ENCODE peak calls at places on chromosomes 1 and 21, in eight cellular contexts. One of them, this sample, is unnamed.

GRCh38 chr1:154866995-154867795 is 2.9 kb downstream of the KCNN3 start:
- DNase-seq in psoas muscle: peak; percentile 67
- DNase-seq in K562: no peak
- DNase-seq in esophagus squamous epithelium: no peak
- DNase-seq in aorta: peak; percentile 85
- DNase-seq in A549: peak; percentile 44
- DNase-seq in naive thymus-derived CD4-positive, alpha-beta T cell: no peak
- DNase-seq in body of pancreas: no peak
- DNase-seq in this sample: no peak

GRCh38 chr1:40317394-40318074 is 448 bp upstream of the COL9A2 start:
- DNase-seq in K562: no peak
- DNase-seq in naive thymus-derived CD4-positive, alpha-beta T cell: no peak
- DNase-seq in body of pancreas: no peak
- DNase-seq in esophagus squamous epithelium: no peak
- DNase-seq in A549: no peak
- DNase-seq in psoas muscle: no peak
- DNase-seq in aorta: no peak
- DNase-seq in this sample: no peak

GRCh38 chr1:185850366-185850765 is 116.2 kb downstream of the HMCN1 start:
- DNase-seq in naive thymus-derived CD4-positive, alpha-beta T cell: no peak
- DNase-seq in psoas muscle: no peak
- DNase-seq in esophagus squamous epithelium: no peak
- DNase-seq in A549: no peak
- DNase-seq in body of pancreas: no peak
- DNase-seq in aorta: no peak
- DNase-seq in K562: no peak
- DNase-seq in this sample: no peak

GRCh38 chr1:150149490-150150453 is at the start of gene PLEKHO1:
- DNase-seq in psoas muscle: peak; percentile 90
- DNase-seq in body of pancreas: peak; percentile 75
- DNase-seq in naive thymus-derived CD4-positive, alpha-beta T cell: peak; percentile 62
- DNase-seq in esophagus squamous epithelium: no peak
- DNase-seq in K562: peak; percentile 87
- DNase-seq in aorta: peak; percentile 96
- DNase-seq in A549: peak; percentile 63
- DNase-seq in this sample: peak; percentile 90

GRCh38 chr21:41564871-41565281 is 56.9 kb upstream of the TMPRSS2 start:
- DNase-seq in psoas muscle: no peak
- DNase-seq in naive thymus-derived CD4-positive, alpha-beta T cell: no peak
- DNase-seq in aorta: no peak
- DNase-seq in esophagus squamous epithelium: no peak
- DNase-seq in K562: no peak
- DNase-seq in body of pancreas: peak; percentile 65
- DNase-seq in A549: no peak
- DNase-seq in this sample: no peak

GRCh38 chr1:158124034-158124433 is 56.7 kb upstream of the CD1D start:
- DNase-seq in esophagus squamous epithelium: no peak
- DNase-seq in K562: no peak
- DNase-seq in psoas muscle: no peak
- DNase-seq in A549: no peak
- DNase-seq in aorta: no peak
- DNase-seq in naive thymus-derived CD4-positive, alpha-beta T cell: no peak
- DNase-seq in body of pancreas: peak; percentile 89
- DNase-seq in this sample: no peak

GRCh38 chr1:32186077-32186476 is 6.6 kb downstream of the TXLNA start:
- DNase-seq in body of pancreas: no peak
- DNase-seq in esophagus squamous epithelium: no peak
- DNase-seq in A549: no peak
- DNase-seq in psoas muscle: no peak
- DNase-seq in K562: no peak
- DNase-seq in aorta: no peak
- DNase-seq in naive thymus-derived CD4-positive, alpha-beta T cell: no peak
- DNase-seq in this sample: no peak

GRCh38 chr1:195082183-195082582 is 1526.1 kb downstream of the KCNT2 start:
- DNase-seq in psoas muscle: no peak
- DNase-seq in aorta: no peak
- DNase-seq in esophagus squamous epithelium: no peak
- DNase-seq in body of pancreas: no peak
- DNase-seq in A549: no peak
- DNase-seq in K562: no peak
- DNase-seq in naive thymus-derived CD4-positive, alpha-beta T cell: no peak
- DNase-seq in this sample: no peak

GRCh38 chr1:94713472-94714141 is 106.5 kb upstream of the SLC44A3 start:
- DNase-seq in aorta: peak; percentile 80
- DNase-seq in K562: no peak
- DNase-seq in body of pancreas: peak; percentile 79
- DNase-seq in naive thymus-derived CD4-positive, alpha-beta T cell: no peak
- DNase-seq in psoas muscle: peak; percentile 92
- DNase-seq in A549: peak; percentile 41
- DNase-seq in esophagus squamous epithelium: peak; percentile 26
- DNase-seq in this sample: peak; percentile 62

GRCh38 chr1:116262995-116263385 is 110.1 kb upstream of the ATP1A1 start:
- DNase-seq in A549: no peak
- DNase-seq in esophagus squamous epithelium: no peak
- DNase-seq in body of pancreas: no peak
- DNase-seq in aorta: no peak
- DNase-seq in naive thymus-derived CD4-positive, alpha-beta T cell: no peak
- DNase-seq in K562: no peak
- DNase-seq in psoas muscle: no peak
- DNase-seq in this sample: no peak

GRCh38 chr1:50318428-50318827 is 104.8 kb downstream of the DMRTA2 start:
- DNase-seq in aorta: no peak
- DNase-seq in body of pancreas: no peak
- DNase-seq in psoas muscle: no peak
- DNase-seq in esophagus squamous epithelium: no peak
- DNase-seq in K562: no peak
- DNase-seq in naive thymus-derived CD4-positive, alpha-beta T cell: no peak
- DNase-seq in A549: no peak
- DNase-seq in this sample: no peak

GRCh38 chr1:87061742-87062156 is 147.3 kb downstream of the HS2ST1 start:
- DNase-seq in esophagus squamous epithelium: no peak
- DNase-seq in K562: no peak
- DNase-seq in naive thymus-derived CD4-positive, alpha-beta T cell: no peak
- DNase-seq in body of pancreas: no peak
- DNase-seq in A549: no peak
- DNase-seq in psoas muscle: no peak
- DNase-seq in aorta: no peak
- DNase-seq in this sample: no peak

GRCh38 chr1:114472408-114472807 is 38.6 kb downstream of the TRIM33 start:
- DNase-seq in psoas muscle: no peak
- DNase-seq in naive thymus-derived CD4-positive, alpha-beta T cell: no peak
- DNase-seq in body of pancreas: no peak
- DNase-seq in K562: no peak
- DNase-seq in esophagus squamous epithelium: no peak
- DNase-seq in A549: no peak
- DNase-seq in aorta: no peak
- DNase-seq in this sample: no peak

GRCh38 chr1:71986181-71986580 is 296.2 kb downstream of the NEGR1 start:
- DNase-seq in K562: no peak
- DNase-seq in body of pancreas: no peak
- DNase-seq in aorta: no peak
- DNase-seq in psoas muscle: no peak
- DNase-seq in naive thymus-derived CD4-positive, alpha-beta T cell: no peak
- DNase-seq in esophagus squamous epithelium: no peak
- DNase-seq in A549: no peak
- DNase-seq in this sample: no peak

GRCh38 chr1:228417471-228418203 is 976 bp upstream of the TRIM17 start:
- DNase-seq in K562: no peak
- DNase-seq in aorta: peak; percentile 36
- DNase-seq in esophagus squamous epithelium: no peak
- DNase-seq in A549: no peak
- DNase-seq in psoas muscle: no peak
- DNase-seq in body of pancreas: no peak
- DNase-seq in naive thymus-derived CD4-positive, alpha-beta T cell: no peak
- DNase-seq in this sample: no peak

GRCh38 chr1:235631816-235632215 is 17.8 kb downstream of the GNG4 start:
- DNase-seq in naive thymus-derived CD4-positive, alpha-beta T cell: no peak
- DNase-seq in A549: no peak
- DNase-seq in psoas muscle: no peak
- DNase-seq in esophagus squamous epithelium: no peak
- DNase-seq in K562: no peak
- DNase-seq in aorta: peak; percentile 49
- DNase-seq in body of pancreas: no peak
- DNase-seq in this sample: no peak

GRCh38 chr1:2946999-2947650 is 74.1 kb upstream of the ACTRT2 start:
- DNase-seq in K562: no peak
- DNase-seq in A549: no peak
- DNase-seq in psoas muscle: no peak
- DNase-seq in esophagus squamous epithelium: no peak
- DNase-seq in naive thymus-derived CD4-positive, alpha-beta T cell: no peak
- DNase-seq in aorta: peak; percentile 62
- DNase-seq in body of pancreas: no peak
- DNase-seq in this sample: no peak

GRCh38 chr1:117001254-117001927 is at the start of gene CD101:
- DNase-seq in A549: no peak
- DNase-seq in psoas muscle: no peak
- DNase-seq in aorta: no peak
- DNase-seq in body of pancreas: no peak
- DNase-seq in K562: no peak
- DNase-seq in naive thymus-derived CD4-positive, alpha-beta T cell: peak; percentile 30
- DNase-seq in esophagus squamous epithelium: no peak
- DNase-seq in this sample: no peak

GRCh38 chr1:25695991-25696330 is 79.4 kb downstream of the MAN1C1 start:
- DNase-seq in K562: no peak
- DNase-seq in body of pancreas: peak; percentile 30
- DNase-seq in aorta: no peak
- DNase-seq in naive thymus-derived CD4-positive, alpha-beta T cell: no peak
- DNase-seq in psoas muscle: peak; percentile 55
- DNase-seq in A549: peak; percentile 33
- DNase-seq in esophagus squamous epithelium: no peak
- DNase-seq in this sample: no peak

GRCh38 chr1:18134324-18135046 is 26.9 kb downstream of the IGSF21 start:
- DNase-seq in aorta: no peak
- DNase-seq in body of pancreas: no peak
- DNase-seq in A549: no peak
- DNase-seq in esophagus squamous epithelium: no peak
- DNase-seq in psoas muscle: no peak
- DNase-seq in naive thymus-derived CD4-positive, alpha-beta T cell: no peak
- DNase-seq in K562: no peak
- DNase-seq in this sample: no peak

GRCh38 chr1:37471345-37472231 is 2.8 kb upstream of the ZC3H12A start:
- DNase-seq in A549: peak; percentile 96
- DNase-seq in aorta: peak; percentile 93
- DNase-seq in body of pancreas: peak; percentile 84
- DNase-seq in naive thymus-derived CD4-positive, alpha-beta T cell: no peak
- DNase-seq in psoas muscle: peak; percentile 84
- DNase-seq in esophagus squamous epithelium: no peak
- DNase-seq in K562: no peak
- DNase-seq in this sample: peak; percentile 72

DNA sequence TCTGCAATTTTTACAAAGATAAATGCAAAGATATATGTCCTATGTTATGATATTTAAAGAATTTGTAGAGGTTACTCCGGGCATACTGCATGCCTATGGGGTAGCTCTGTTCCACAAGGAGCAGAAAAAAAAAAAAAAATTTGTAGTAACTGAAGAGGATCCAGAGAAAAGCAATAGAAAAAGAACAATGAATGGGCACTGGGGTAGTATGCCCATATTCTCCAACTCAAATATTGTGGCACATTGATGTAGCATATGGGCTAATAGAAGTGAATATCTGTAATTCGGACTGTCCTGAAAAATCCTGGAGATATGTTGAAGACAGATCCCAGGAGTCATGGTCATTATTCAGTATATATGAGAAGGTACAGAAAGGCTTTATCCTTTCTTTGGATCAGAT is 1.1 kb upstream of the AKIRIN1 start:
- DNase-seq in esophagus squamous epithelium: no peak
- DNase-seq in K562: no peak
- DNase-seq in naive thymus-derived CD4-positive, alpha-beta T cell: no peak
- DNase-seq in body of pancreas: no peak
- DNase-seq in aorta: no peak
- DNase-seq in A549: no peak
- DNase-seq in psoas muscle: no peak
- DNase-seq in this sample: no peak
- H3K27ac ChIP-seq in esophagus squamous epithelium: peak overlapping the region; percentile 95
- H3K27ac ChIP-seq in K562: peak overlapping the region; percentile 78
- H3K27ac ChIP-seq in naive thymus-derived CD4-positive, alpha-beta T cell: peak overlapping the region; percentile 99
- H3K27ac ChIP-seq in body of pancreas: peak overlapping the region; percentile 94
- H3K27ac ChIP-seq in aorta: no peak overlapping the region
- H3K27ac ChIP-seq in A549: peak overlapping the region; percentile 98
- H3K27ac ChIP-seq in psoas muscle: peak overlapping the region; percentile 94
- H3K27ac ChIP-seq in this sample: peak overlapping the region; percentile 98

DNA sequence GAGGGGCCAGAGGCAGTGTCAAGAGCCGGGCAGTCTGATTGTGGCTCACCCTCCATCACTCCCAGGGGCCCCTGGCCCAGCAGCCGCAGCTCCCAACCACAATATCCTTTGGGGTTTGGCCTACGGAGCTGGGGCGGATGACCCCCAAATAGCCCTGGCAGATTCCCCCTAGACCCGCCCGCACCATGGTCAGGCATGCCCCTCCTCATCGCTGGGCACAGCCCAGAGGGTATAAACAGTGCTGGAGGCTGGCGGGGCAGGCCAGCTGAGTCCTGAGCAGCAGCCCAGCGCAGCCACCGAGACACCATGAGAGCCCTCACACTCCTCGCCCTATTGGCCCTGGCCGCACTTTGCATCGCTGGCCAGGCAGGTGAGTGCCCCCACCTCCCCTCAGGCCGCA is at the start of gene BGLAP:
- DNase-seq in naive thymus-derived CD4-positive, alpha-beta T cell: no peak
- DNase-seq in body of pancreas: no peak
- DNase-seq in K562: no peak
- DNase-seq in psoas muscle: no peak
- DNase-seq in esophagus squamous epithelium: no peak
- DNase-seq in A549: no peak
- DNase-seq in aorta: no peak
- DNase-seq in this sample: no peak
- H3K27ac ChIP-seq in naive thymus-derived CD4-positive, alpha-beta T cell: no peak within 1 kb of the TSS
- H3K27ac ChIP-seq in body of pancreas: no peak within 1 kb of the TSS
- H3K27ac ChIP-seq in K562: no peak within 1 kb of the TSS
- H3K27ac ChIP-seq in psoas muscle: no peak within 1 kb of the TSS
- H3K27ac ChIP-seq in esophagus squamous epithelium: no peak within 1 kb of the TSS
- H3K27ac ChIP-seq in A549: no peak within 1 kb of the TSS
- H3K27ac ChIP-seq in aorta: no peak within 1 kb of the TSS
- H3K27ac ChIP-seq in this sample: no peak within 1 kb of the TSS

GRCh38 chr1:168435439-168435838 is 108.4 kb downstream of the XCL2 start:
- DNase-seq in esophagus squamous epithelium: no peak
- DNase-seq in body of pancreas: no peak
- DNase-seq in naive thymus-derived CD4-positive, alpha-beta T cell: no peak
- DNase-seq in aorta: no peak
- DNase-seq in K562: no peak
- DNase-seq in A549: no peak
- DNase-seq in psoas muscle: no peak
- DNase-seq in this sample: no peak
- H3K27ac ChIP-seq in esophagus squamous epithelium: no peak overlapping the region
- H3K27ac ChIP-seq in body of pancreas: no peak overlapping the region
- H3K27ac ChIP-seq in naive thymus-derived CD4-positive, alpha-beta T cell: no peak overlapping the region
- H3K27ac ChIP-seq in aorta: no peak overlapping the region
- H3K27ac ChIP-seq in K562: no peak overlapping the region
- H3K27ac ChIP-seq in A549: no peak overlapping the region
- H3K27ac ChIP-seq in psoas muscle: no peak overlapping the region
- H3K27ac ChIP-seq in this sample: no peak overlapping the region

DNA sequence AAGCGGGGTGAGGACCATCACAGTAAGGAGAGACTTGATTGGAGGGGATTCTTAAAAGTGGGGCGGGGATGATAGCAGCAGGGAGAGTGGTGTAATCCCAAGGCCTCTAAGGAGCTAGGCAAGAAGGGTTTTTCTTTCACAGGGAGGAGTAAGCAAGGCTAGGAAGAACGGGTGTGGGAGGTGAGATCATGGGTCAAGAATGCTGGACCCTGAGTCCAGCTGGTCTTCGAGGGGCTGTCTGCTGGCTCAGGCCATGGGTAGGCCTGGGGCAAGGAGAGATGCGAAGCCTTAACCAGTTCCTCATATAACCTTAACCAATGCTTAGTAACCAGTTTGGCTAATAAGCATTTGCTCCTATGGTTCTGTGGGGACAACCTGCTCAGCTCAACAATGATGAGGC is 599.1 kb downstream of the NPHP4 start:
- DNase-seq in psoas muscle: no peak
- DNase-seq in body of pancreas: no peak
- DNase-seq in aorta: no peak
- DNase-seq in naive thymus-derived CD4-positive, alpha-beta T cell: no peak
- DNase-seq in esophagus squamous epithelium: no peak
- DNase-seq in A549: no peak
- DNase-seq in K562: no peak
- DNase-seq in this sample: no peak
- H3K27ac ChIP-seq in psoas muscle: no peak overlapping the region
- H3K27ac ChIP-seq in body of pancreas: no peak overlapping the region
- H3K27ac ChIP-seq in aorta: no peak overlapping the region
- H3K27ac ChIP-seq in naive thymus-derived CD4-positive, alpha-beta T cell: no peak overlapping the region
- H3K27ac ChIP-seq in esophagus squamous epithelium: no peak overlapping the region
- H3K27ac ChIP-seq in A549: no peak overlapping the region
- H3K27ac ChIP-seq in K562: no peak overlapping the region
- H3K27ac ChIP-seq in this sample: no peak overlapping the region